ENCODE peak calls at places on chromosomes 7 and 10, in seven cellular contexts. U is stomach, P is mucosa of descending colon, M is GM23338, Y is astrocyte, O is adrenal gland, T is mammary epithelial cell. S is an unnamed sample.

GRCh38 chr7:43758861-43759683 is 592 bp downstream of the BLVRA start:
- DNase-seq in U (peak), P (peak), M (peak), Y (peak), O (peak), T (peak), S (peak)

GRCh38 chr7:143172354-143172753 is 10.9 kb upstream of the TAS2R39 start:
- DNase-seq in U (peak), P (peak), M (peak), Y (no peak), O (peak), T (peak), S (no peak)

GRCh38 chr10:24214762-24215161 is 5.8 kb downstream of the KIAA1217 start:
- DNase-seq in U (peak), P (no peak), M (no peak), Y (no peak), O (peak), T (no peak), S (peak)

GRCh38 chr7:36017111-36017510 is 135.9 kb upstream of the EEPD1 start:
- DNase-seq in U (no peak), P (no peak), M (no peak), Y (no peak), O (no peak), T (no peak), S (no peak)

GRCh38 chr10:26215923-26216576 is 524 bp upstream of the GAD2 start:
- DNase-seq in U (no peak), P (no peak), M (peak), Y (peak), O (no peak), T (no peak), S (peak)

GRCh38 chr10:78555128-78555527 is 513.6 kb upstream of the ZMIZ1 start:
- DNase-seq in U (no peak), P (no peak), M (no peak), Y (no peak), O (no peak), T (no peak), S (no peak)

GRCh38 chr7:71173955-71174354 is 42.0 kb downstream of the GALNT17 start:
- DNase-seq in U (no peak), P (peak), M (no peak), Y (no peak), O (peak), T (no peak), S (no peak)

GRCh38 chr10:80410122-80410521 is 1.8 kb downstream of the PRXL2A start:
- DNase-seq in U (no peak), P (peak), M (no peak), Y (no peak), O (no peak), T (no peak), S (peak)

GRCh38 chr10:91643700-91644099 is 10.8 kb upstream of the PPP1R3C start:
- DNase-seq in U (peak), P (peak), M (peak), Y (no peak), O (no peak), T (peak), S (no peak)

GRCh38 chr10:98269435-98269912 is 1.5 kb upstream of the LOXL4 start:
- DNase-seq in U (no peak), P (no peak), M (peak), Y (peak), O (peak), T (peak), S (peak)

GRCh38 chr10:6877351-6878066 is 297.4 kb upstream of the PRKCQ start:
- DNase-seq in U (no peak), P (no peak), M (no peak), Y (no peak), O (no peak), T (no peak), S (no peak)

GRCh38 chr10:97773096-97773495 is 1.3 kb upstream of the SFRP5 start:
- DNase-seq in U (no peak), P (no peak), M (peak), Y (no peak), O (no peak), T (no peak), S (peak)

GRCh38 chr7:50721160-50721559 is 61.5 kb downstream of the GRB10 start:
- DNase-seq in U (no peak), P (no peak), M (no peak), Y (peak), O (no peak), T (no peak), S (peak)

GRCh38 chr10:3806603-3807002 is 21.6 kb upstream of the KLF6 start:
- DNase-seq in U (peak), P (peak), M (no peak), Y (peak), O (no peak), T (peak), S (no peak)

GRCh38 chr7:20146461-20146860 is 70.7 kb downstream of the MACC1 start:
- DNase-seq in U (no peak), P (no peak), M (no peak), Y (no peak), O (no peak), T (no peak), S (no peak)

GRCh38 chr10:77500754-77501151 is 136.9 kb downstream of the KCNMA1 start:
- DNase-seq in U (no peak), P (no peak), M (no peak), Y (peak), O (no peak), T (no peak), S (no peak)

GRCh38 chr7:96320437-96320836 is 1.5 kb downstream of the SLC25A13 start:
- DNase-seq in U (no peak), P (no peak), M (no peak), Y (no peak), O (no peak), T (no peak), S (no peak)

GRCh38 chr7:16747095-16747494 is 6.5 kb upstream of the TSPAN13 start:
- DNase-seq in U (no peak), P (peak), M (no peak), Y (no peak), O (no peak), T (no peak), S (peak)

GRCh38 chr7:37027104-37027503 is 302.8 kb upstream of the AOAH start:
- DNase-seq in U (no peak), P (no peak), M (no peak), Y (no peak), O (no peak), T (no peak), S (no peak)

GRCh38 chr10:48332166-48332870 is 25.8 kb downstream of the MAPK8 start:
- DNase-seq in U (no peak), P (no peak), M (no peak), Y (no peak), O (no peak), T (peak), S (no peak)

DNA sequence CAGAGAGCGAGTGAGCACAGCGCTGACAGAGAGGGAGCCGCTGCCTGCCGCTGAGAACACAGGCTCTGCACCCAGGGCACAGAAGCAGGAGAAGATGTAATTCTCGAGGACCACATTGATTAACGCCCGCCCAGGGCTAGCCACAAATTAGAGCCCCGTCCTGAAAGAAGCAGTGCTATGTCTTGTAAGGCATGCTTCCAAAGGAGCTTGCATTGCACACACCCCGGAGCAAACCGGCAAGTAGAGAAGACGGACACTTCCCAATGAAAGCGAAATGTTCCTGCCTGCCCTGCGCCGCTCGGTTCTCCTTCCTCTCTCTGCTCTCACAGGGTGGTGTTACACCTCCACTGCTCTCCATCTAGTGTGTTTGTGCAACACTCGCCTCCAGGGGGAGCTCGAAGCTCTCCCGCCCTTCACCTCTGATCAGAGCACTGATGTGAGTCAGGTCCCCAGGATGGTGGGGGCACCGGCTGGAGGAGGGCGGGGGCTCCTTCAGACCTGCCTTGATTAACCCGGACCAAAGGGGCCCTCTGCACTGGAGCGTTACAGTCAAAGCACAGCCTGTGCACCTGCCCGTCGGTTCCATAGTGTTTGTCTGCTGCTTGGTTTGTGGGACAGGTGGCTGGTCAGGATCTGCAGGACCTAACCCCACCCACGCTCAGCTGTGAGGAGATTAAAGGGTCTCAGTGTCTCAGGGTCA is 316.5 kb downstream of the ADARB2 start:
- DNase-seq in U (peak), P (peak), M (peak), Y (no peak), O (peak), T (peak), S (no peak)
- H3K4me3 ChIP-seq in U (peak), P (no peak), M (peak), Y (no peak), O (no peak), T (no peak), S (no peak)

DNA sequence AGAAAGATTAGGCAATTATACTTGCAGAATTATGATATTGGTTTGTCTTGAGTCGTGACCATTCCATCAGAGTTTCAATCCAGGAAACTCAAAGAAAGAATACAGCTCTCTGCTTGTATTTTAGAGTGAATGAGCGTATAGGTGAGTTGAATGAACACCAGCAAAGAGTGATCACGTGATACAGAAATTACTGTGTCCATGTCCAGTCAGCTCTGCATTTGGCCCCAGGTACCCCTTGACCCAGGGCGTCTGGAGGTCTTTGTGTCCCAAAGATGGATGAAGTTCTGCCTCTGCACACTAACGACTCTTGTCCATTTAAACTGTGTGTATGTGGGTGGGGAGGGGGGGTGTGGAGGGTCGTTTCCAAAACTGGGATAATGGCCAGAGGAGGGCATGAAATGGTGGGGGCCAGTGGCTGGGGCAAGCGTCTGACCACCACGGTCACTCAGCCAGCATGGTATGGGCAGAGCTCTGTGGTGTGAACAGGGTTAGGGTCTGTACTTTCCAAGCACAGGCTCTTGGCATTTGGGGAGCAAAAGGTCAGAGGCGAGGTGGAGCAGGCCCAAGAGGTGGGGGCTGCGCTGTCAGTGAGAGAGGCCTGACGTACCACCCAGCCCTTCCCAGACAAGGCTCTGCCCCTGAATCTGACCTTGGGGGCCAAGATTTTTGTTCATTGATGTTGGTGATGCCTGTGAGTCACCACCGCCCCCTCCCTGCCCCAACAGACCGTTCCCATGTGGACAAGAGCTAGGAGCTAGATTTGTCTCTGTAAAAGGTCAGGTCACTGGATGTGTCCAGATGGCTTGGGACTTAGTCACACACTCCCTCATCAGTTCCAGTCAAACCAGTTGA is 1.4 kb downstream of the PTPRE start:
- DNase-seq in U (no peak), P (no peak), M (no peak), Y (peak), O (peak), T (peak), S (no peak)
- H3K4me3 ChIP-seq in U (peak), P (no peak), M (peak), Y (peak), O (peak), T (peak), S (peak)

DNA sequence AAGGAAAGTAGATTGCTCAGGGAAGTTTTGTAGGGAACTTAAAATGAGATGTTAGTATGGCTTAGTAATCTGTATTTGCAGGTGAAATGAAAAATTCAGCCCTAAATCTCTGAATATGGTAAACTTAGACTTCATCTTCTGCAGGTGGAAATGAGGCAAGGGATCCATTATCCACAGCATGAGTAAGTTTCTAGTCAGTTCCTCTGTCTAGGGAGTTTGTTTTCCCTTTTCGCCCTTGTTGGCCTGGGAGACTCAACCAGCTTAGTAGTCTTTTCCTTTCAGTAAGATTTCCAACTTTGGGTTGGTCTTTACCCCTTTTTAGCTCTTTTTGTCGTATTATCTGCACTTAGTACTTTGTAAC is 65.6 kb downstream of the ZEB1 start:
- DNase-seq in U (no peak), P (no peak), M (no peak), Y (no peak), O (no peak), T (no peak), S (no peak)
- H3K4me3 ChIP-seq in U (no peak), P (no peak), M (no peak), Y (no peak), O (no peak), T (no peak), S (no peak)

DNA sequence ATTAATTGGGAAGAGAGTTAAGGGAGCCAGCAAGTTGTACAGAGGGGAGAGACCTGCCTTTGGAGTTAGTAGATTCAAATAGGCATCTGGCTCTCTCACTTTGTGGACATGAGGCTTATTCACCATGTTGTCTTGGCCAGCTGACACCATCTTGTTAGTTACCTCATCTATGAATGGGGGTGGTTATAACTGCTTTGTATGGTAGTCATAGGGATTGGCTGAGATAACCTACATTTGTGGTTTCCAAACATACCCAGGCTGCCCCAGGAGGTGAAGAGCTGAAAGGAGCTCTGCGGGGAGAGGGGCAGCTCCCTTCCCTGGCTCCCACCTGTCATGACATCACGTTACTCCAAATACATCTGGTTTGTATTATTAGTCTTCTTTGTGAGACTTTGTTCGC is 393.3 kb upstream of the AUTS2 start:
- DNase-seq in U (no peak), P (no peak), M (no peak), Y (peak), O (no peak), T (no peak), S (no peak)
- H3K4me3 ChIP-seq in U (no peak), P (no peak), M (no peak), Y (no peak), O (no peak), T (no peak), S (no peak)

GRCh38 chr7:127254163-127254684 is 1.5 kb upstream of the GRM8 start:
- DNase-seq in U (no peak), P (no peak), M (no peak), Y (no peak), O (no peak), T (no peak), S (no peak)

GRCh38 chr7:127252736-127253288 is at the start of gene GRM8:
- DNase-seq in U (peak), P (peak), M (peak), Y (peak), O (peak), T (peak), S (peak)

GRCh38 chr7:127251458-127252379 is 1.0 kb downstream of the GRM8 start:
- DNase-seq in U (no peak), P (peak), M (peak), Y (no peak), O (no peak), T (peak), S (peak)

GRCh38 chr7:127252380-127252718 is 392 bp downstream of the GRM8 start:
- DNase-seq in U (no peak), P (no peak), M (peak), Y (no peak), O (no peak), T (no peak), S (no peak)

GRCh38 chr7:127253289-127254162 is 785 bp upstream of the GRM8 start:
- DNase-seq in U (peak), P (peak), M (peak), Y (peak), O (peak), T (peak), S (peak)
- H3K4me3 ChIP-seq in U (peak), P (peak), M (peak), Y (peak), O (peak), T (peak), S (peak)

GRCh38 chr10:125107972-125108580 is 52.3 kb downstream of the CTBP2 start:
- DNase-seq in U (no peak), P (no peak), M (no peak), Y (no peak), O (no peak), T (no peak), S (no peak)
- H3K4me3 ChIP-seq in U (no peak), P (no peak), M (no peak), Y (no peak), O (no peak), T (no peak), S (no peak)

GRCh38 chr10:100742067-100742771 is 3.2 kb upstream of the PAX2 start:
- DNase-seq in U (no peak), P (no peak), M (peak), Y (no peak), O (no peak), T (no peak), S (no peak)

GRCh38 chr10:100743626-100744135 is 1.7 kb upstream of the PAX2 start:
- DNase-seq in U (peak), P (peak), M (peak), Y (peak), O (peak), T (peak), S (no peak)

GRCh38 chr10:100741386-100742066 is 3.9 kb upstream of the PAX2 start:
- DNase-seq in U (no peak), P (no peak), M (peak), Y (no peak), O (no peak), T (no peak), S (no peak)

GRCh38 chr10:100744136-100744979 is 1.0 kb upstream of the PAX2 start:
- DNase-seq in U (no peak), P (no peak), M (peak), Y (no peak), O (no peak), T (no peak), S (no peak)

GRCh38 chr10:100742936-100743335 is 2.4 kb upstream of the PAX2 start:
- DNase-seq in U (no peak), P (no peak), M (no peak), Y (no peak), O (no peak), T (no peak), S (no peak)
- H3K4me3 ChIP-seq in U (no peak), P (no peak), M (peak), Y (no peak), O (no peak), T (no peak), S (no peak)

GRCh38 chr10:131310904-131311660 is 439 bp downstream of the TCERG1L start:
- DNase-seq in U (no peak), P (no peak), M (peak), Y (no peak), O (no peak), T (no peak), S (peak)
- H3K4me3 ChIP-seq in U (peak), P (no peak), M (peak), Y (no peak), O (no peak), T (no peak), S (peak)

GRCh38 chr7:100209493-100209892 is 10.3 kb upstream of the PVRIG start:
- DNase-seq in U (no peak), P (no peak), M (no peak), Y (no peak), O (no peak), T (no peak), S (no peak)
- H3K4me3 ChIP-seq in U (no peak), P (no peak), M (no peak), Y (no peak), O (no peak), T (no peak), S (no peak)

DNA sequence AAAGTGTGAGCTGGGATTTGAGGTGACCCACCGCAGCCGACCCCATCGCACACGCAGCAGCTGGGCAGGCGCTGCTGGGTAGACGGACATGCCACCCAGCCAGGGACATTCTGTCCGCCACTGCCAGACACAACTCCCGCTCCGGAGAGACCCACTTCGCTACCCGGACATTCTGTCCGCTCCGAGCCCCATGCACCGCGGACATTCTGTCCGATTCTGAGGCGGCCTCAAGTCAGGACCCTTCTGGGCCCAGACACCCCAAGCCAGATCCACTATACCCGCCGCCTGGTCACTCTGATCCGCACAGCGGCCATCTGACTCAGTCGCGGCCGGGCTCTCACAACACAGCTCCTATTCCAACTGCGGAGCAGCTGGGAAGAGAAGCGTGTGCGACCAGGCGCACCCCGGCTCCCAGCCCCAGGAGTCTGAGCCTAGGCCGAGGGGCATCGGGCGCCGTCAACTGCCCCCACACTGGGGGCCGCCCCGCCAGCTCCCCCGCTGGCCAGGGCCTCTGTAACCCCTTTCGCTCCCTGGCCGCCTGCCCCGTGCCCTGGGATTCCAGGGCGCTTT is 760 bp downstream of the PITX3 start:
- DNase-seq in U (no peak), P (no peak), M (peak), Y (no peak), O (no peak), T (no peak), S (peak)
- H3K4me3 ChIP-seq in U (peak), P (no peak), M (peak), Y (peak), O (no peak), T (no peak), S (peak)

S was measured in right cardiac atrium.